ENCODE peak calls at places on chromosomes 12 and 14, in five cellular contexts. T is neural progenitor cell; P is CD8-positive, alpha-beta T cell; H is CD4-positive, alpha-beta memory T cell; S is mesenchymal stem cell. C is an unnamed sample.
A peak's percentile ranks its signal among the peaks of the same experiment; 100 is the strongest.

GRCh38 chr12:68259318-68259940 is 6.0 kb upstream of the IL22 start:
- DNase-seq in T (no peak), P (no peak), H (no peak), S (peak; percentile 84), C (no peak)

GRCh38 chr12:103712191-103712590 is 125.1 kb downstream of the STAB2 start:
- DNase-seq in T (no peak), P (no peak), H (no peak), S (no peak), C (no peak)

GRCh38 chr12:47397664-47398281 is 308.1 kb downstream of the RPAP3 start:
- DNase-seq in T (peak; percentile 20), P (no peak), H (peak; percentile 65), S (peak; percentile 64), C (no peak)

GRCh38 chr14:87896393-87897380 is 96.3 kb downstream of the GALC start:
- DNase-seq in T (peak; percentile 80), P (no peak), H (peak; percentile 5), S (peak; percentile 63), C (no peak)

GRCh38 chr12:111673503-111673902 is 12.3 kb downstream of the BRAP start:
- DNase-seq in T (no peak), P (no peak), H (no peak), S (peak; percentile 46), C (no peak)

GRCh38 chr14:94138256-94138655 is 8.9 kb upstream of the IFI27L2 start:
- DNase-seq in T (no peak), P (no peak), H (no peak), S (no peak), C (no peak)

GRCh38 chr12:112861284-112861683 is 45.5 kb upstream of the OAS1 start:
- DNase-seq in T (no peak), P (no peak), H (no peak), S (no peak), C (no peak)

GRCh38 chr12:43638786-43639185 is 86.8 kb upstream of the ADAMTS20 start:
- DNase-seq in T (no peak), P (no peak), H (no peak), S (no peak), C (no peak)

GRCh38 chr12:56545023-56545604 is 23.5 kb downstream of the RBMS2 start:
- DNase-seq in T (no peak), P (no peak), H (no peak), S (no peak), C (no peak)

GRCh38 chr12:112927925-112928324 is 10.3 kb upstream of the OAS3 start:
- DNase-seq in T (no peak), P (no peak), H (no peak), S (no peak), C (no peak)

GRCh38 chr12:19387182-19387581 is 52.1 kb upstream of the AEBP2 start:
- DNase-seq in T (no peak), P (no peak), H (no peak), S (no peak), C (no peak)

GRCh38 chr12:66467932-66468331 is 165.6 kb downstream of the HELB start:
- DNase-seq in T (no peak), P (no peak), H (no peak), S (no peak), C (no peak)

GRCh38 chr12:95633671-95634465 is 82.6 kb upstream of the USP44 start:
- DNase-seq in T (no peak), P (no peak), H (no peak), S (peak; percentile 51), C (no peak)

GRCh38 chr14:92425101-92425500 is 88.5 kb upstream of the RIN3 start:
- DNase-seq in T (no peak), P (no peak), H (no peak), S (peak; percentile 76), C (no peak)

GRCh38 chr12:109264095-109264942 is 44.8 kb downstream of the FOXN4 start:
- DNase-seq in T (peak; percentile 92), P (no peak), H (no peak), S (peak; percentile 43), C (peak; percentile 23)

DNA sequence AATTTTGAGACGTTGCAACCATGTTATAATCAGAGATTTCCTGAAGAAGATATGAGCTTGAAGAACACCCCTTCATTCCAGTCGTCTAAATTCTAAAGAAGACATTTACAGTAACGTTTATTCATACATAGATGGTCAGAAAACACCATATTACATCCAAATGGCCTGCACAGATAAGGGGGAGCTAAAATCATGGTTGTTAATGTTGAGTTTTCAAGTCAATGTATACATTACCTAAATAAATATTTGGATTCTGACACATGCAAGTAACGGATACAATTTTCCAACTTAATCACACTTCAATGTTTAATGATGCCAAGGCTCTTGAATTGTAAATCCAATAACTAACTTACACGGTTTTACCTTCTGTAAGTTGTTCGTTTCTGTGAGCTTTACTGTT is 318.4 kb downstream of the SLC6A15 start:
- DNase-seq in T (no peak), P (no peak), H (no peak), S (no peak), C (no peak)
- H3K27ac ChIP-seq in T (no peak overlapping the region), P (no peak overlapping the region), H (no peak overlapping the region), S (no peak overlapping the region), C (no peak overlapping the region)

GRCh38 chr12:6615802-6616201 is 8.6 kb upstream of the CHD4 start:
- DNase-seq in T (no peak), P (no peak), H (no peak), S (no peak), C (no peak)
- H3K27ac ChIP-seq in T (no peak overlapping the region), P (no peak overlapping the region), H (no peak overlapping the region), S (no peak overlapping the region), C (peak overlapping the region; percentile 16)

DNA sequence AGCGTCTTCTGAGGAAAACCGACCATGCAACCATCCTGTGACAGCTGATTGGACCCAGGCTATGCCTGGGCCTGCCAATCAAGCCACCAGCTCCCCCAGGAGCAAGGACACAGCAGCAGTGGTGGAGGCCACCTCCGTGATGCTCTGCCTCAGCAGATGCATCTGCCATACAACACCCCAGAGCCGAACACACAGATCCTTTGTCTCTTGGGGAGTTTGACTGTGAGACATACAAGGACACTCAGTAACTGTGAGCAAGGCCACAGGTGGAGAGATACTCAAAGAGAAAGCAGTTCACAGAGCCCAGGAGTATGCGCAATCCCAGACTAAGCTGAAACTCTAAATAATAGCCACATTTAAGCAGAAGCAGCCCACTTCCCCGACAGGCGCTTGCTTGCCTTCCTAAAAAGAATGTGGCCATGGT is 10.0 kb upstream of the CNIH1 start:
- DNase-seq in T (no peak), P (no peak), H (no peak), S (no peak), C (no peak)
- H3K27ac ChIP-seq in T (no peak overlapping the region), P (no peak overlapping the region), H (no peak overlapping the region), S (no peak overlapping the region), C (no peak overlapping the region)

DNA sequence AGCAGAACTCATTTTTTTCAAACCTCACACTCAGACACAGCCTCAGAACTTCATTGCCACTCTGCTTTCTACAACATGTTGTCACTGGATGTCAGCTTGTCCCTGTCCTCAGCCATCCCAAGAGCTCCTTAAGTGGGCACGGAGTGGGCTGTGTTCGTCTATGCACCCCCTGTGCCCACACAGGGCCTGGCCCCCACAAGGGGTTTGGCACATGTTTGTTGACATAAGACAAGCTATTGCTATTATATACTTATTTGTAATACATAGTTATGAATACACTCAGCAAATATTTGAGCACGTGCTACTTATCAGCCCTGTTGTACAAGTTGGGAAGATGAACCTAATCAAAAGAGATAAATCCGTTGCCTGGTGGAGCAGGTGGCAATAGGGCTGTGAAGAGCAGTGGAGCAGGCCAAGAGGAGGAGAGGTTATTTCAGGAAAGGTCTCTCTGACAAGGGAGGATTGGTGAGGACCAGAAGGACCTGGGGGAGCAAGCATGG is 4.3 kb upstream of the BDKRB1 start:
- DNase-seq in T (no peak), P (no peak), H (no peak), S (no peak), C (no peak)
- H3K27ac ChIP-seq in T (no peak overlapping the region), P (no peak overlapping the region), H (no peak overlapping the region), S (no peak overlapping the region), C (no peak overlapping the region)

GRCh38 chr14:68377459-68377858 is 415.4 kb downstream of the ZFP36L1 start:
- DNase-seq in T (peak; percentile 14), P (no peak), H (no peak), S (no peak), C (peak; percentile 48)
- H3K27ac ChIP-seq in T (no peak overlapping the region), P (no peak overlapping the region), H (peak overlapping the region; percentile 16), S (no peak overlapping the region), C (peak overlapping the region; percentile 63)

GRCh38 chr12:59600174-59600573 is 4.3 kb downstream of the SLC16A7 start:
- DNase-seq in T (no peak), P (no peak), H (no peak), S (peak; percentile 56), C (no peak)

GRCh38 chr12:59596232-59597143 is 659 bp downstream of the SLC16A7 start:
- DNase-seq in T (peak; percentile 87), P (peak; percentile 92), H (peak; percentile 87), S (peak; percentile 83), C (peak; percentile 47)

GRCh38 chr12:59595557-59596231 is at the start of gene SLC16A7:
- DNase-seq in T (no peak), P (peak; percentile 90), H (peak; percentile 84), S (peak; percentile 92), C (peak; percentile 84)

GRCh38 chr12:59595097-59595496 is 732 bp upstream of the SLC16A7 start:
- DNase-seq in T (no peak), P (no peak), H (no peak), S (no peak), C (no peak)
- H3K27ac ChIP-seq in T (no peak overlapping the region), P (peak overlapping the region; percentile 94), H (peak overlapping the region; percentile 75), S (no peak overlapping the region), C (peak overlapping the region; percentile 82)